ENCODE peak calls at places on chromosomes 11 and 22, in nine cellular contexts. One of them, this sample, is unnamed.

GRCh38 chr11:67252831-67253239 is 13.4 kb upstream of the GRK2 start:
- DNase-seq in NB4: peak
- DNase-seq in RWPE2: no peak
- DNase-seq in heart left ventricle: peak
- DNase-seq in right lobe of liver: no peak
- DNase-seq in epithelial cell of prostate: no peak
- DNase-seq in fibroblast of mammary gland: peak
- DNase-seq in retina: no peak
- DNase-seq in nephron progenitor cell: no peak
- DNase-seq in this sample: peak

GRCh38 chr11:45665206-45665932 is at the start of gene CHST1:
- DNase-seq in epithelial cell of prostate: no peak
- DNase-seq in retina: peak
- DNase-seq in fibroblast of mammary gland: no peak
- DNase-seq in RWPE2: no peak
- DNase-seq in NB4: peak
- DNase-seq in heart left ventricle: peak
- DNase-seq in nephron progenitor cell: peak
- DNase-seq in right lobe of liver: peak
- DNase-seq in this sample: no peak

GRCh38 chr22:23574877-23575276 is 5.2 kb downstream of the IGLL1 start:
- DNase-seq in NB4: no peak
- DNase-seq in RWPE2: no peak
- DNase-seq in retina: no peak
- DNase-seq in heart left ventricle: no peak
- DNase-seq in right lobe of liver: no peak
- DNase-seq in nephron progenitor cell: no peak
- DNase-seq in fibroblast of mammary gland: no peak
- DNase-seq in epithelial cell of prostate: no peak
- DNase-seq in this sample: no peak

GRCh38 chr11:17388609-17389204 is at the start of gene KCNJ11:
- DNase-seq in right lobe of liver: peak
- DNase-seq in heart left ventricle: no peak
- DNase-seq in fibroblast of mammary gland: no peak
- DNase-seq in epithelial cell of prostate: no peak
- DNase-seq in NB4: no peak
- DNase-seq in nephron progenitor cell: peak
- DNase-seq in retina: peak
- DNase-seq in RWPE2: no peak
- DNase-seq in this sample: no peak

GRCh38 chr22:49664371-49664881 is 163.2 kb downstream of the BRD1 start:
- DNase-seq in heart left ventricle: peak
- DNase-seq in retina: peak
- DNase-seq in RWPE2: peak
- DNase-seq in nephron progenitor cell: no peak
- DNase-seq in NB4: no peak
- DNase-seq in fibroblast of mammary gland: no peak
- DNase-seq in epithelial cell of prostate: no peak
- DNase-seq in right lobe of liver: no peak
- DNase-seq in this sample: no peak

GRCh38 chr22:25348391-25348790 is 129.0 kb downstream of the CRYBB2 start:
- DNase-seq in fibroblast of mammary gland: no peak
- DNase-seq in heart left ventricle: no peak
- DNase-seq in retina: no peak
- DNase-seq in nephron progenitor cell: no peak
- DNase-seq in right lobe of liver: no peak
- DNase-seq in epithelial cell of prostate: no peak
- DNase-seq in RWPE2: no peak
- DNase-seq in NB4: no peak
- DNase-seq in this sample: no peak

GRCh38 chr11:130431806-130432205 is 3.4 kb upstream of the ADAMTS8 start:
- DNase-seq in fibroblast of mammary gland: no peak
- DNase-seq in NB4: no peak
- DNase-seq in RWPE2: no peak
- DNase-seq in epithelial cell of prostate: no peak
- DNase-seq in right lobe of liver: no peak
- DNase-seq in heart left ventricle: no peak
- DNase-seq in retina: no peak
- DNase-seq in nephron progenitor cell: no peak
- DNase-seq in this sample: no peak

GRCh38 chr22:29263791-29264216 is 4.0 kb downstream of the RHBDD3 start:
- DNase-seq in heart left ventricle: no peak
- DNase-seq in right lobe of liver: no peak
- DNase-seq in epithelial cell of prostate: no peak
- DNase-seq in nephron progenitor cell: no peak
- DNase-seq in NB4: no peak
- DNase-seq in retina: no peak
- DNase-seq in fibroblast of mammary gland: no peak
- DNase-seq in RWPE2: no peak
- DNase-seq in this sample: no peak

GRCh38 chr11:81492923-81493445 is 1240.7 kb downstream of the FAM181B start:
- DNase-seq in epithelial cell of prostate: no peak
- DNase-seq in nephron progenitor cell: no peak
- DNase-seq in fibroblast of mammary gland: no peak
- DNase-seq in heart left ventricle: no peak
- DNase-seq in RWPE2: no peak
- DNase-seq in right lobe of liver: no peak
- DNase-seq in NB4: no peak
- DNase-seq in retina: no peak
- DNase-seq in this sample: no peak